ENCODE peak calls at places on chromosomes 5 and 9, in four cellular contexts. One of them, this sample, is unnamed.

GRCh38 chr5:176396330-176396729 is 7.8 kb downstream of the HIGD2A start:
- DNase-seq in GM23248: no peak
- DNase-seq in neural progenitor cell: no peak
- DNase-seq in ovary: no peak
- DNase-seq in this sample: no peak

GRCh38 chr9:34254141-34254913 is 74.7 kb downstream of the KIF24 start:
- DNase-seq in GM23248: peak; percentile 97
- DNase-seq in neural progenitor cell: no peak
- DNase-seq in ovary: peak; percentile 56
- DNase-seq in this sample: no peak

GRCh38 chr5:148465381-148466290 is 81.9 kb downstream of the FBXO38 start:
- DNase-seq in GM23248: no peak
- DNase-seq in neural progenitor cell: no peak
- DNase-seq in ovary: no peak
- DNase-seq in this sample: no peak

GRCh38 chr9:94706922-94707321 is 19.6 kb upstream of the AOPEP start:
- DNase-seq in GM23248: no peak
- DNase-seq in neural progenitor cell: no peak
- DNase-seq in ovary: no peak
- DNase-seq in this sample: no peak

GRCh38 chr9:121728916-121729315 is 77.5 kb downstream of the DAB2IP start:
- DNase-seq in GM23248: no peak
- DNase-seq in neural progenitor cell: no peak
- DNase-seq in ovary: no peak
- DNase-seq in this sample: no peak

GRCh38 chr5:92801921-92802320 is 779.1 kb downstream of the NR2F1-AS1 start:
- DNase-seq in GM23248: peak; percentile 6
- DNase-seq in neural progenitor cell: no peak
- DNase-seq in ovary: no peak
- DNase-seq in this sample: no peak

GRCh38 chr9:109013678-109014145 is 413 bp upstream of the CTNNAL1 start:
- DNase-seq in GM23248: peak; percentile 73
- DNase-seq in neural progenitor cell: no peak
- DNase-seq in ovary: no peak
- DNase-seq in this sample: no peak

GRCh38 chr5:113236536-113237308 is 198.1 kb downstream of the TSSK1B start:
- DNase-seq in GM23248: no peak
- DNase-seq in neural progenitor cell: no peak
- DNase-seq in ovary: no peak
- DNase-seq in this sample: no peak

GRCh38 chr5:42621662-42622061 is 135.0 kb upstream of the CCDC152 start:
- DNase-seq in GM23248: no peak
- DNase-seq in neural progenitor cell: no peak
- DNase-seq in ovary: no peak
- DNase-seq in this sample: no peak

DNA sequence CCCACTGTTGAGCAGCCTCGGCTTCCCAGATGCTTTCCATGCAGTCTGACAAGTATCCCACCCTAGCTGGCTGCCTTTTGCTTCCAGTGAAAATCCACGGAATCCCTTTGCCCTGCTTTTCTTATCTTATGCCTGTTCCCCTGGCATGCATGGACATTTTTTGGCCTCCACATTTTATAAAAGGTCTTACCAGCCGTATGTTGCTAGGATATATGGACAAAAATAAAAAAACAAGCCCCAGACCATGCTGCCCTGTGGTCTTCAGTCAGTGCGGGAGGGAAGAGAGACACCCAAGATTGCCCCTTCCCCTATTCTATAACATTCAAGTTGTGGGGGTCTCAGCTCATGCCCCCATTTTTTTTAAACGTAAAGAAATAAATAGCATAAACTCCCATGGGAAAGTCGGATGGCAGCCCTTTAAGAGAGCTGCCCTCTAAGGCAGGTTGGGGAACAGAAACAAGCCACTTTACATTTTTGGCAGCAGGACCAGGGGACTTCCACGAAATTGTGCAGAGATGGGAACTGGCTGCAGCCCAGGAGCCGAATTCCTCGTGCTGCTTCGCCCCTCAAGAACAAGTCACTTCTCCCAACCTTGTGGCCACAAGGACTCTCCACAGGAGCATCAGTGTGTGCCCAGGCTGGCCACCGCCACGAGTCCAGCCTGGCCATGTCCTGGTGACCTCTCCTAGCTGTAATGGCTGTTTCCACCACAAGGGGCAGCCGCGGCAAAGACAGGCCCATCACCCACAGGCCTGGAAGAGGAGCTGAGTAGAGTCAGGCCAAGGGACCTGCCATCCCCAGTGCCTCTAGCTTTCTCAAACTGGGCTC is 129.4 kb downstream of the COL23A1 start:
- DNase-seq in GM23248: peak; percentile 46
- DNase-seq in neural progenitor cell: peak; percentile 87
- DNase-seq in ovary: peak; percentile 43
- DNase-seq in this sample: peak; percentile 15
- H3K9me3 ChIP-seq in GM23248: no peaks in the 10 kb centered on the region
- H3K9me3 ChIP-seq in neural progenitor cell: no peaks in the 10 kb centered on the region
- H3K9me3 ChIP-seq in ovary: no peaks in the 10 kb centered on the region
- H3K9me3 ChIP-seq in this sample: no peaks in the 10 kb centered on the region

GRCh38 chr9:135223831-135224230 is 136.4 kb downstream of the OLFM1 start:
- DNase-seq in GM23248: no peak
- DNase-seq in neural progenitor cell: no peak
- DNase-seq in ovary: no peak
- DNase-seq in this sample: no peak
- H3K9me3 ChIP-seq in GM23248: no peaks in the 10 kb centered on the region
- H3K9me3 ChIP-seq in neural progenitor cell: no peaks in the 10 kb centered on the region
- H3K9me3 ChIP-seq in ovary: no peaks in the 10 kb centered on the region
- H3K9me3 ChIP-seq in this sample: no peaks in the 10 kb centered on the region

DNA sequence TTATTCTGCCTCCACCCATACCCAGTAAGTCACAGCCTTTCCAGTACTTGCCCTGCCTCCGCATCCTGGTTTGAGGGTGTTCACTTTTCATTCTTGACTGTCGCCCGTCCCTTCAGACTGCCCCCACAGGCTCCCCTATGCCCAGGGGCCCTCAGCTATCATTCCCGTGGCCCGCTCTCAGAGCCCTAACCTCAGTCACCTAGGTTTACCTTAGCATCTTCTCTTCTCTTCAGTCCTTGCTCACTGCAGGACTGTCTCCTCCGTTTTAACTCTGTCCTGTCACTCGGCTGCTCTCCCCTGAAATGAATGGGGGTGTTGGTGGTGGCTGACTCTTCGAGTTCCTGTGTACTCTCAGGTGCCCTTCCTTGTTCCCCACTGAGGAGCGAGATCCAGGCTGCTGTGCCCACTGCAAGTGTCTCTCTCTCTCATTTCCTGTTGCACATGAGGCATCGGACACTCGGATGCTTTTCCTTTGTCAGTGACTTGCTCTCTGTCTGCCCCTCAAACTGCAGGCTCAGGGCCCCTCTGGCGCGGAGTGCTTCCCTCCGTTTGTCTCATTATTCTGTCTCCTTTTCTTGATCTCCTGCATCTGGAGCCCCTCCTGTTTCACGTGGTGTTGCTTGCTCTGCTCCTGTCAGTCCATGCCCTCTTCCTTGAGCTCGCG is 89.8 kb downstream of the CACNA1B start:
- DNase-seq in GM23248: no peak
- DNase-seq in neural progenitor cell: no peak
- DNase-seq in ovary: no peak
- DNase-seq in this sample: no peak
- H3K9me3 ChIP-seq in GM23248: no peaks in the 10 kb centered on the region
- H3K9me3 ChIP-seq in neural progenitor cell: no peaks in the 10 kb centered on the region
- H3K9me3 ChIP-seq in ovary: no peaks in the 10 kb centered on the region
- H3K9me3 ChIP-seq in this sample: no peaks in the 10 kb centered on the region

GRCh38 chr5:178784391-178784790 is 53.9 kb upstream of the ZNF354A start:
- DNase-seq in GM23248: no peak
- DNase-seq in neural progenitor cell: no peak
- DNase-seq in ovary: no peak
- DNase-seq in this sample: no peak
- H3K9me3 ChIP-seq in GM23248: no peaks in the 10 kb centered on the region
- H3K9me3 ChIP-seq in neural progenitor cell: no peaks in the 10 kb centered on the region
- H3K9me3 ChIP-seq in ovary: no peaks in the 10 kb centered on the region
- H3K9me3 ChIP-seq in this sample: no peaks in the 10 kb centered on the region

GRCh38 chr5:26492835-26493459 is 545.4 kb downstream of the CDH9 start:
- DNase-seq in GM23248: no peak
- DNase-seq in neural progenitor cell: no peak
- DNase-seq in ovary: no peak
- DNase-seq in this sample: no peak
- H3K9me3 ChIP-seq in GM23248: no peaks in the 10 kb centered on the region
- H3K9me3 ChIP-seq in neural progenitor cell: no peaks in the 10 kb centered on the region
- H3K9me3 ChIP-seq in ovary: no peaks in the 10 kb centered on the region
- H3K9me3 ChIP-seq in this sample: no peaks in the 10 kb centered on the region

GRCh38 chr5:153275697-153276096 is 214.8 kb upstream of the GRIA1 start:
- DNase-seq in GM23248: no peak
- DNase-seq in neural progenitor cell: no peak
- DNase-seq in ovary: no peak
- DNase-seq in this sample: no peak
- H3K9me3 ChIP-seq in GM23248: no peaks in the 10 kb centered on the region
- H3K9me3 ChIP-seq in neural progenitor cell: no peaks in the 10 kb centered on the region
- H3K9me3 ChIP-seq in ovary: no peaks in the 10 kb centered on the region
- H3K9me3 ChIP-seq in this sample: no peaks in the 10 kb centered on the region

GRCh38 chr5:9115093-9115492 is 430.8 kb downstream of the SEMA5A start:
- DNase-seq in GM23248: no peak
- DNase-seq in neural progenitor cell: no peak
- DNase-seq in ovary: no peak
- DNase-seq in this sample: no peak
- H3K9me3 ChIP-seq in GM23248: no peaks in the 10 kb centered on the region
- H3K9me3 ChIP-seq in neural progenitor cell: no peaks in the 10 kb centered on the region
- H3K9me3 ChIP-seq in ovary: peaks cover 8% of the 10 kb centered on the region
- H3K9me3 ChIP-seq in this sample: no peaks in the 10 kb centered on the region

DNA sequence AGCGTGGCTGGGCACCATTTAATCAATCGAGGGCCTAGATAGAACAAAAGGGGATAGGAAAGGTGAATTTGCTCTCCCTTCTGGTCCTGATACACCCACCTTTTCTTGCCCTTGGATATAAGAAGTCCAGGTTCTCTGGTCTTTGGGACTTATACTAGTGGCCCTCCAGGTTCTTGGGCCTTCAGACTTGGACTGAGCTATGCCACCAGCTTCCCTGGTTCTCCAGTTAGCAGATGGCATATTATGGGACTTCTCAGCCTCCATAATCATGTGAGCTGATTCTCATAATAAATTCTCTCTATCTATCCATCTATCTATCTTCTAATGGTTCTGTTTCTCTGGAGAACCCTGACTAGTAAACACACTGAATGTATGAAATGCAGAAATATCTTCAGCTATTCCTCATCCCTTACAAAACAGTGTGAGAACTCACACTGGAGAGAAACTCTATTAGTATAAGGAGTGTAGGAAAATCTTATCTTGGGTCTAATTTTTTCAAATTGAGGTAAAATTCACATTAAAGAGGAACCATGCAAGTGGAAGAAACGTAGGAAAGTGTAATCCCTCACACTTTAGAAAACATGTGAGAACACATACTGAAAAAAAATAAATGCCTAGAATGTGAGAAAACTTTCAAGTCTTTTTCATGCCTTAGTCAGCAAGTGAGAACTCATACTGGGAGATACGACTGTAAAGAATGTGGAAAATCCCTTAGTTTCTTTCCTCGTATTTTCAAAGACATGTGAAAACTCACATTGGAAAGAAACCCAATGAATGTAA is 15.5 kb downstream of the PCDHB15 start:
- DNase-seq in GM23248: peak; percentile 27
- DNase-seq in neural progenitor cell: peak; percentile 11
- DNase-seq in ovary: no peak
- DNase-seq in this sample: no peak
- H3K9me3 ChIP-seq in GM23248: peaks cover 20% of the 10 kb centered on the region
- H3K9me3 ChIP-seq in neural progenitor cell: peaks cover 56% of the 10 kb centered on the region
- H3K9me3 ChIP-seq in ovary: peaks cover 41% of the 10 kb centered on the region
- H3K9me3 ChIP-seq in this sample: peaks cover 25% of the 10 kb centered on the region

DNA sequence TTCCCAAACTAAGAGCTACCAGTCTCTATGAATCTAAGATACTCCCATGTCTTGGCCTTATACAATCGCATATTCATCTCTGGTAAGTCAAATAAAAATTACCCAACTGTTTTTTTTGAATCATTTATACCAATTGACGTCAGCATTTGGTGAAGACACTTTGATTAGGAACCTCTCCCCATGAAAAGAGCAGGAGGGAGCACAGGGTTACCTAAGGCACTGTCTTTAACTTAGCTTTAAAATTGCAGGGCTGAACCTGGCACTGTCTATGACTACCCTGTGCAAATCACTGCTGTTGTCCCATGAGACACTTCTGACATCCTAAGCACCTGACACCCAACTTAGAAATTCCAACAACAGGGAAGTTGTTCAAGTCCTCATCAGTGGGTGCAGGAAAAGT is 586.4 kb downstream of the MAT2B start:
- DNase-seq in GM23248: no peak
- DNase-seq in neural progenitor cell: no peak
- DNase-seq in ovary: no peak
- DNase-seq in this sample: no peak
- H3K9me3 ChIP-seq in GM23248: no peaks in the 10 kb centered on the region
- H3K9me3 ChIP-seq in neural progenitor cell: no peaks in the 10 kb centered on the region
- H3K9me3 ChIP-seq in ovary: no peaks in the 10 kb centered on the region
- H3K9me3 ChIP-seq in this sample: no peaks in the 10 kb centered on the region